ENCODE peak calls at places on chromosomes 4 and X, in four cellular contexts. M, V, Y and W are unnamed samples.

GRCh38 chr4:138475116-138475515 is 233.0 kb upstream of the SLC7A11 start:
- DNase-seq in M (no peak), V (no peak), Y (no peak), W (no peak)

GRCh38 chrX:130173190-130173895 is 1.6 kb downstream of the RAB33A start:
- DNase-seq in M (peak), V (no peak), Y (peak), W (no peak)

GRCh38 chr4:144645621-144646522 is at the start of gene HHIP:
- DNase-seq in M (peak), V (no peak), Y (peak), W (peak)

GRCh38 chr4:184732126-184732525 is 1.8 kb downstream of the CENPU start:
- DNase-seq in M (peak), V (no peak), Y (no peak), W (no peak)

GRCh38 chr4:92262371-92262770 is 41.4 kb upstream of the GRID2 start:
- DNase-seq in M (no peak), V (no peak), Y (no peak), W (no peak)

GRCh38 chr4:58113083-58113482 is 1002.9 kb upstream of the IGFBP7 start:
- DNase-seq in M (no peak), V (no peak), Y (no peak), W (no peak)

GRCh38 chrX:103197721-103198306 is 17.1 kb upstream of the BEX4 start:
- DNase-seq in M (peak), V (no peak), Y (no peak), W (no peak)

GRCh38 chr4:104879854-104880253 is 266.8 kb upstream of the TET2 start:
- DNase-seq in M (no peak), V (no peak), Y (no peak), W (no peak)

GRCh38 chr4:39044947-39045734 is 12.9 kb upstream of the TMEM156 start:
- DNase-seq in M (no peak), V (peak), Y (peak), W (no peak)

GRCh38 chr4:16194199-16194598 is 32.1 kb downstream of the TAPT1 start:
- DNase-seq in M (peak), V (no peak), Y (no peak), W (no peak)

GRCh38 chrX:51155157-51155556 is 177.5 kb upstream of the NUDT10 start:
- DNase-seq in M (no peak), V (no peak), Y (no peak), W (no peak)

GRCh38 chrX:86711531-86712180 is 563.4 kb downstream of the DACH2 start:
- DNase-seq in M (no peak), V (no peak), Y (no peak), W (no peak)

GRCh38 chr4:173518419-173519102 is 11.5 kb downstream of the HAND2 start:
- DNase-seq in M (no peak), V (no peak), Y (no peak), W (no peak)

GRCh38 chrX:11557120-11557519 is 108.6 kb downstream of the ARHGAP6 start:
- DNase-seq in M (peak), V (no peak), Y (no peak), W (no peak)

GRCh38 chrX:19789376-19789775 is 98.0 kb downstream of the SH3KBP1 start:
- DNase-seq in M (no peak), V (no peak), Y (no peak), W (no peak)

GRCh38 chr4:8009710-8010534 is 70.3 kb upstream of the AFAP1 start:
- DNase-seq in M (no peak), V (no peak), Y (no peak), W (no peak)

GRCh38 chrX:136021160-136021559 is 35.9 kb downstream of the SLC9A6 start:
- DNase-seq in M (no peak), V (no peak), Y (no peak), W (no peak)

GRCh38 chr4:41991916-41992767 is 1.8 kb downstream of the SLC30A9 start:
- DNase-seq in M (peak), V (no peak), Y (no peak), W (no peak)

GRCh38 chr4:26360864-26361263 is 40.0 kb downstream of the RBPJ start:
- DNase-seq in M (no peak), V (no peak), Y (no peak), W (no peak)

GRCh38 chrX:12240491-12240890 is 102.2 kb downstream of the FRMPD4 start:
- DNase-seq in M (no peak), V (no peak), Y (no peak), W (no peak)

GRCh38 chr4:128284317-128284716 is 3.3 kb downstream of the PGRMC2 start:
- DNase-seq in M (no peak), V (no peak), Y (no peak), W (no peak)